ENCODE peak calls at places on chromosomes 12 and 14, in ten cellular contexts. B is A549, Q is neural progenitor cell, V is lower lobe of right lung, Y is adrenal gland, S is brain microvascular endothelial cell, A is aorta, F is mesenchymal stem cell, D is PC-3, N is fibroblast of lung. M is an unnamed sample.

GRCh38 chr12:3470296-3470695 is 20.7 kb upstream of the PRMT8 start:
- DNase-seq in V (no peak), N (no peak), D (no peak), S (no peak), F (no peak), B (no peak), Q (no peak), A (no peak), Y (no peak), M (no peak)

GRCh38 chr14:74549588-74549987 is 56.0 kb downstream of the ISCA2 start:
- DNase-seq in Y (no peak), Q (no peak), F (no peak), V (no peak), D (peak), S (no peak), N (no peak), A (peak), B (no peak), M (no peak)

GRCh38 chr12:124812356-124812755 is 51.3 kb downstream of the SCARB1 start:
- DNase-seq in V (no peak), F (no peak), S (no peak), D (no peak), B (no peak), N (no peak), A (no peak), Q (no peak), Y (no peak), M (no peak)

GRCh38 chr12:51951843-51952722 is 584 bp downstream of the ACVR1B start:
- DNase-seq in B (no peak), S (no peak), D (peak), Y (peak), V (peak), A (peak), Q (peak), N (no peak), F (no peak), M (no peak)

GRCh38 chr14:37974421-37974820 is 233.3 kb upstream of the SSTR1 start:
- DNase-seq in S (no peak), Q (no peak), D (no peak), Y (no peak), N (no peak), F (no peak), A (no peak), B (no peak), V (no peak), M (no peak)

GRCh38 chr12:94545937-94546771 is 86.5 kb upstream of the CEP83 start:
- DNase-seq in S (peak), D (peak), A (no peak), V (peak), Q (peak), B (peak), Y (peak), F (peak), N (peak), M (no peak)

GRCh38 chr12:21239866-21240265 is 94.9 kb downstream of the SLCO1A2 start:
- DNase-seq in Q (no peak), F (no peak), V (no peak), S (peak), B (no peak), A (no peak), Y (peak), N (no peak), D (no peak), M (no peak)

GRCh38 chr14:59463773-59464650 is 1.2 kb downstream of the GPR135 start:
- DNase-seq in Y (peak), N (peak), V (peak), B (no peak), Q (peak), D (no peak), A (peak), S (no peak), F (no peak), M (no peak)

GRCh38 chr14:101101456-101102056 is 198.0 kb upstream of the RTL1 start:
- DNase-seq in V (no peak), Y (no peak), F (no peak), D (peak), A (peak), Q (no peak), B (no peak), N (peak), S (no peak), M (peak)

GRCh38 chr12:130147875-130148596 is 14.2 kb upstream of the FZD10 start:
- DNase-seq in B (no peak), Q (no peak), A (peak), D (no peak), N (no peak), F (no peak), S (no peak), V (peak), Y (no peak), M (no peak)

GRCh38 chr14:52080171-52080800 is 11.4 kb upstream of the NID2 start:
- DNase-seq in V (no peak), N (peak), D (peak), F (peak), Q (no peak), A (no peak), B (no peak), S (peak), Y (peak), M (peak)

GRCh38 chr12:93325855-93326254 is 51.9 kb upstream of the NUDT4 start:
- DNase-seq in A (no peak), D (peak), N (peak), Y (no peak), Q (no peak), F (peak), V (no peak), S (no peak), B (no peak), M (no peak)

GRCh38 chr12:77102691-77103090 is 37.3 kb upstream of the E2F7 start:
- DNase-seq in D (peak), B (no peak), Y (no peak), V (no peak), A (no peak), N (peak), S (peak), Q (no peak), F (peak), M (no peak)

GRCh38 chr12:113092478-113093408 is 36.2 kb downstream of the DTX1 start:
- DNase-seq in A (no peak), N (no peak), D (peak), Y (peak), Q (peak), B (peak), F (no peak), V (peak), S (no peak), M (no peak)

GRCh38 chr12:30047499-30048262 is 263.9 kb upstream of the TMTC1 start:
- DNase-seq in Y (peak), V (no peak), S (peak), N (peak), A (no peak), D (peak), Q (no peak), F (peak), B (no peak), M (no peak)

GRCh38 chr12:89085421-89085820 is 266.9 kb downstream of the DUSP6 start:
- DNase-seq in Q (no peak), A (no peak), B (no peak), N (peak), D (no peak), S (peak), F (no peak), V (no peak), Y (peak), M (peak)

GRCh38 chr12:68374315-68374982 is 42.3 kb upstream of the MDM1 start:
- DNase-seq in N (no peak), A (no peak), S (no peak), Q (no peak), F (no peak), B (no peak), V (no peak), Y (no peak), D (peak), M (peak)

GRCh38 chr12:65605019-65605418 is 219.3 kb upstream of the HMGA2 start:
- DNase-seq in D (no peak), F (peak), N (peak), V (no peak), S (no peak), B (no peak), Q (no peak), A (no peak), Y (no peak), M (no peak)

GRCh38 chr14:24398943-24399801 is at the start of gene NYNRIN:
- DNase-seq in D (no peak), F (peak), N (peak), V (peak), B (no peak), Y (peak), Q (peak), S (no peak), A (peak), M (no peak)

GRCh38 chr14:49512571-49512970 is 73.6 kb downstream of the RPS29 start:
- DNase-seq in S (no peak), N (no peak), D (no peak), Q (no peak), A (no peak), Y (no peak), V (no peak), F (no peak), B (no peak), M (no peak)

GRCh38 chr14:65637780-65638179 is 225.2 kb downstream of the FUT8 start:
- DNase-seq in S (no peak), B (no peak), A (no peak), V (no peak), D (no peak), Q (no peak), F (no peak), Y (no peak), N (peak), M (no peak)

GRCh38 chr12:26037615-26038180 is 79.2 kb downstream of the RASSF8 start:
- DNase-seq in V (no peak), D (no peak), N (no peak), B (no peak), F (no peak), S (no peak), A (no peak), Q (no peak), Y (no peak), M (no peak)

GRCh38 chr12:69514111-69514510 is 43.9 kb downstream of the FRS2 start:
- DNase-seq in Y (no peak), A (no peak), D (no peak), N (no peak), Q (no peak), S (no peak), V (no peak), F (no peak), B (no peak), M (no peak)

GRCh38 chr12:386651-387050 is 2.5 kb downstream of the KDM5A start:
- DNase-seq in S (peak), A (no peak), N (peak), Q (no peak), B (no peak), V (no peak), D (peak), F (peak), Y (no peak), M (no peak)

GRCh38 chr12:95083471-95083870 is 10.1 kb upstream of the NR2C1 start:
- DNase-seq in D (no peak), A (no peak), S (no peak), Y (no peak), Q (no peak), F (no peak), B (no peak), N (peak), V (no peak), M (no peak)

GRCh38 chr12:49615725-49616124 is 7.6 kb upstream of the PRPF40B start:
- DNase-seq in N (peak), V (no peak), D (peak), S (no peak), F (peak), B (no peak), Q (no peak), A (no peak), Y (no peak), M (no peak)

GRCh38 chr12:96749978-96750377 is 157.1 kb upstream of the NEDD1 start:
- DNase-seq in N (no peak), F (no peak), Q (peak), A (no peak), D (no peak), V (no peak), S (no peak), Y (no peak), B (no peak), M (no peak)

GRCh38 chr12:59940676-59941342 is 345.0 kb downstream of the SLC16A7 start:
- DNase-seq in Q (no peak), B (no peak), A (no peak), D (no peak), N (peak), V (no peak), Y (no peak), S (peak), F (no peak), M (no peak)

GRCh38 chr12:32533971-32534590 is 134.7 kb downstream of the FGD4 start:
- DNase-seq in A (peak), D (peak), S (peak), Q (peak), B (peak), F (peak), V (no peak), N (peak), Y (peak), M (no peak)

GRCh38 chr12:66665416-66665815 is 13.5 kb downstream of the GRIP1 start:
- DNase-seq in S (no peak), B (no peak), Y (no peak), D (peak), N (peak), F (no peak), Q (no peak), V (no peak), A (no peak), M (no peak)

GRCh38 chr12:44126811-44127210 is 290.9 kb downstream of the TMEM117 start:
- DNase-seq in N (no peak), F (no peak), Q (no peak), S (no peak), A (no peak), B (no peak), V (no peak), D (no peak), Y (no peak), M (no peak)

GRCh38 chr14:96362071-96362964 is 823 bp downstream of the ATG2B start:
- DNase-seq in A (peak), V (no peak), S (peak), B (peak), D (peak), F (peak), N (peak), Y (peak), Q (peak), M (no peak)

GRCh38 chr14:72921396-72921795 is 4.9 kb upstream of the DCAF4 start:
- DNase-seq in S (no peak), F (no peak), Q (no peak), A (no peak), D (peak), Y (no peak), N (peak), B (no peak), V (no peak), M (no peak)

GRCh38 chr14:84546236-84546635 is 983.7 kb upstream of the FLRT2 start:
- DNase-seq in Y (no peak), Q (no peak), A (no peak), F (no peak), N (no peak), V (no peak), S (no peak), B (no peak), D (no peak), M (no peak)

GRCh38 chr12:31835276-31835882 is 106.6 kb upstream of the AMN1 start:
- DNase-seq in V (no peak), Q (no peak), A (no peak), D (no peak), F (no peak), B (peak), Y (no peak), S (no peak), N (no peak), M (no peak)

GRCh38 chr14:102445641-102446040 is 63.9 kb downstream of the ANKRD9 start:
- DNase-seq in Y (no peak), N (no peak), V (no peak), F (no peak), S (no peak), D (no peak), B (no peak), A (peak), Q (no peak), M (no peak)

GRCh38 chr14:20606190-20606901 is 15.2 kb upstream of the RNASE12 start:
- DNase-seq in V (no peak), F (no peak), B (peak), Y (peak), Q (peak), S (peak), A (no peak), D (peak), N (no peak), M (no peak)

GRCh38 chr12:121516437-121517011 is 64.3 kb downstream of the KDM2B start:
- DNase-seq in Y (no peak), N (no peak), D (no peak), Q (no peak), V (no peak), S (no peak), A (no peak), B (no peak), F (no peak), M (no peak)
- H3K27ac ChIP-seq in Y (no peak), N (no peak), D (no peak), Q (no peak), V (no peak), S (no peak), A (no peak), B (no peak), F (no peak), M (no peak)

GRCh38 chr12:12715459-12716150 is 1.6 kb upstream of the CDKN1B start:
- DNase-seq in N (peak), D (peak), B (no peak), Q (no peak), F (peak), Y (no peak), A (no peak), V (no peak), S (no peak), M (peak)
- H3K27ac ChIP-seq in N (peak), D (peak), B (peak), Q (no peak), F (peak), Y (peak), A (peak), V (peak), S (no peak), M (peak)

GRCh38 chr12:109518820-109519665 is 41.6 kb downstream of the UBE3B start:
- DNase-seq in S (peak), Y (peak), V (peak), D (peak), F (peak), Q (peak), B (peak), A (no peak), N (peak), M (no peak)
- H3K27ac ChIP-seq in S (peak), Y (peak), V (peak), D (no peak), F (peak), Q (no peak), B (no peak), A (no peak), N (peak), M (peak)

DNA sequence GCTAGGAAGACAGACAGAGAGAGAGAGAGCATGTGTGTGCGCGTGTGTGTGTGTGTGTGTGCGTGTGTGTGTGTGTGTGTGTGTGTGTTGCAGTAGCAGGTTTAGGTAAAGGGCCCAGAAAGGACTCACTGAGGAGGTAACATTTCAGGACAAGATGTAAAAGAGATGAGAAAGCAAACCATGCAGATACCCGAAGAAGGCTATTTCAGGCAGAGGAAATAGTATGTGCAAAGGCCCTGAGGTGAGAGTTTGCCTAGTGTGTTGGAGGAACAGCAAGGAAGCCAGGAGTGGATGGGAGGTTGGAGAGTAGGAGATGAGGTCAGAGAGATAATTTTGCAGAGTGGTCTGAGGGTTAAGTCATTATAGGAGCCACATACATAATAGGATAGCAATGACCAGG is 754.3 kb upstream of the TBX3 start:
- DNase-seq in V (no peak), S (no peak), D (no peak), Q (no peak), B (no peak), F (no peak), N (no peak), A (no peak), Y (no peak), M (peak)
- H3K27ac ChIP-seq in V (no peak), S (no peak), D (no peak), Q (no peak), B (no peak), F (no peak), N (no peak), A (no peak), Y (no peak), M (no peak)

GRCh38 chr12:57123813-57124212 is 4.5 kb upstream of the LRP1 start:
- DNase-seq in F (no peak), V (no peak), S (no peak), Y (no peak), A (no peak), N (no peak), B (no peak), D (no peak), Q (no peak), M (no peak)

GRCh38 chr12:57127101-57127709 is 1.1 kb upstream of the LRP1 start:
- DNase-seq in Y (peak), V (peak), N (no peak), A (peak), D (peak), S (no peak), F (peak), B (peak), Q (peak), M (no peak)

GRCh38 chr12:57126061-57126460 is 2.2 kb upstream of the LRP1 start:
- DNase-seq in Y (no peak), B (no peak), V (no peak), A (no peak), N (no peak), S (no peak), F (no peak), Q (no peak), D (no peak), M (no peak)

GRCh38 chr12:57126561-57126960 is 1.7 kb upstream of the LRP1 start:
- DNase-seq in D (no peak), S (no peak), Y (no peak), F (no peak), N (no peak), V (no peak), Q (no peak), B (no peak), A (no peak), M (no peak)

DNA sequence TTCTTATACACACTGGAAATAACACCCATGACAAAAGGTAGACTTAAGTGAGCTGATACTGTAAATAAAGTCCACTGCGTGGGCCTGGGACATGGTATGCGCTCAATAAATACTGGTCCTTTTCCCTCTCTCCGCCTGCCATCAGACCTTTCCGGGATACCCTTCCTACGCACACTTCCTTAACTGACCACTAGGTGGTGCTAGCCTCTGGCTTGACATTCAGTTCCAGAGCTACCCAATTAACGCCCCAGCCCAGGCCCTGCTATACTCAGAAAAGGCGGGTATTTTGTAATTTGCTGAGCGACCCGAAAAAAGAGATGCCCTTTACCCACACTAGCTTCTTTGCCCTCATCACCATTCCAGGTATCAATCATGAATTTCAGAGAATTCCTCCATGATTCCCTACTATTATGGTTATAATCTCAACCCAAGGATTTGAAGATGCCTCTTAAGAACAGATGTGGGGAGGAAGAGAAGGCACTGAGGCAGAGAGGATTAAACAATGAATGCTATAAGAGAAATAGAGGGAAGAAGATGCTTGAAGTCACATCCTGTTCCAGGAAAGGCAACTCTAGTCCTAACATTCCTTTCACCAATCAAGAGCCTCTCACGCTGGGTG is 3.9 kb upstream of the LRP1 start:
- DNase-seq in D (peak), A (no peak), Q (peak), F (peak), Y (peak), V (no peak), S (peak), N (peak), B (peak), M (no peak)
- H3K27ac ChIP-seq in D (no peak), A (no peak), Q (no peak), F (no peak), Y (no peak), V (no peak), S (no peak), N (no peak), B (no peak), M (no peak)

GRCh38 chr14:90511252-90511651 is 114.4 kb downstream of the CALM1 start:
- DNase-seq in D (no peak), V (no peak), Y (no peak), N (no peak), S (no peak), A (no peak), B (no peak), Q (no peak), F (no peak), M (no peak)

GRCh38 chr14:90512332-90512951 is 115.6 kb downstream of the CALM1 start:
- DNase-seq in F (no peak), V (peak), S (no peak), B (no peak), N (no peak), Y (no peak), Q (no peak), D (peak), A (no peak), M (no peak)

GRCh38 chr14:90513151-90514014 is 116.6 kb downstream of the CALM1 start:
- DNase-seq in S (no peak), B (no peak), D (peak), N (peak), A (peak), V (peak), Y (no peak), F (peak), Q (peak), M (no peak)

GRCh38 chr14:90510208-90510607 is 113.4 kb downstream of the CALM1 start:
- DNase-seq in V (peak), F (no peak), S (no peak), Y (no peak), B (no peak), Q (no peak), N (no peak), A (no peak), D (peak), M (no peak)

GRCh38 chr14:90511795-90512331 is 115.0 kb downstream of the CALM1 start:
- DNase-seq in A (no peak), F (no peak), S (no peak), Q (no peak), B (no peak), D (no peak), Y (no peak), V (no peak), N (no peak), M (no peak)
- H3K27ac ChIP-seq in A (no peak), F (no peak), S (no peak), Q (no peak), B (peak), D (peak), Y (no peak), V (no peak), N (no peak), M (peak)

M was measured in esophagus muscularis mucosa.